ENCODE peak calls at places on chromosome 7, in eight cellular contexts. L, R, Q, G, S, Z, H and W are unnamed samples.

GRCh38 chr7:27116521-27116946 is 14.0 kb downstream of the HOXA4 start:
- DNase-seq in L (no peak), R (no peak), Q (no peak), G (no peak), S (no peak), Z (no peak), H (no peak), W (no peak)

GRCh38 chr7:96322373-96322695 is 436 bp upstream of the SLC25A13 start:
- DNase-seq in L (no peak), R (no peak), Q (no peak), G (no peak), S (no peak), Z (no peak), H (no peak), W (no peak)

GRCh38 chr7:40977533-40977932 is 725.4 kb downstream of the INHBA start:
- DNase-seq in L (no peak), R (no peak), Q (no peak), G (no peak), S (no peak), Z (no peak), H (no peak), W (no peak)

GRCh38 chr7:19009241-19009935 is 108.0 kb downstream of the TWIST1 start:
- DNase-seq in L (peak), R (no peak), Q (no peak), G (no peak), S (no peak), Z (no peak), H (no peak), W (no peak)

GRCh38 chr7:155344270-155344617 is 46.6 kb downstream of the INSIG1 start:
- DNase-seq in L (no peak), R (peak), Q (peak), G (no peak), S (no peak), Z (no peak), H (no peak), W (peak)

GRCh38 chr7:77727936-77728701 is 31.9 kb downstream of the RSBN1L start:
- DNase-seq in L (peak), R (no peak), Q (no peak), G (no peak), S (no peak), Z (no peak), H (no peak), W (no peak)

GRCh38 chr7:41693150-41693997 is 9.5 kb downstream of the INHBA start:
- DNase-seq in L (peak), R (no peak), Q (no peak), G (no peak), S (no peak), Z (no peak), H (no peak), W (no peak)

GRCh38 chr7:99000196-99000903 is 122.0 kb downstream of the TRRAP start:
- DNase-seq in L (no peak), R (no peak), Q (no peak), G (no peak), S (no peak), Z (peak), H (no peak), W (no peak)

GRCh38 chr7:6106140-6106904 is 75.1 kb downstream of the ANKRD61 start:
- DNase-seq in L (peak), R (peak), Q (no peak), G (peak), S (peak), Z (peak), H (peak), W (no peak)

GRCh38 chr7:41224063-41224763 is 478.7 kb downstream of the INHBA start:
- DNase-seq in L (peak), R (no peak), Q (no peak), G (no peak), S (peak), Z (no peak), H (no peak), W (no peak)

GRCh38 chr7:27345164-27345887 is 102.7 kb downstream of the EVX1 start:
- DNase-seq in L (no peak), R (no peak), Q (no peak), G (no peak), S (no peak), Z (no peak), H (no peak), W (no peak)

GRCh38 chr7:37097276-37097675 is 351.4 kb downstream of the ELMO1 start:
- DNase-seq in L (no peak), R (no peak), Q (no peak), G (no peak), S (no peak), Z (no peak), H (no peak), W (no peak)

GRCh38 chr7:16450366-16450765 is 15.2 kb downstream of the SOSTDC1 start:
- DNase-seq in L (no peak), R (no peak), Q (no peak), G (no peak), S (no peak), Z (no peak), H (no peak), W (no peak)

GRCh38 chr7:108586274-108586710 is 16.6 kb downstream of the DNAJB9 start:
- DNase-seq in L (no peak), R (no peak), Q (no peak), G (no peak), S (no peak), Z (no peak), H (no peak), W (no peak)

GRCh38 chr7:45092100-45092930 is 3.5 kb upstream of the NACAD start:
- DNase-seq in L (no peak), R (no peak), Q (no peak), G (no peak), S (no peak), Z (no peak), H (no peak), W (no peak)

GRCh38 chr7:85600425-85600824 is 413.6 kb upstream of the SEMA3D start:
- DNase-seq in L (no peak), R (no peak), Q (no peak), G (no peak), S (no peak), Z (no peak), H (no peak), W (no peak)

GRCh38 chr7:45177801-45178200 is 20.2 kb downstream of the RAMP3 start:
- DNase-seq in L (no peak), R (no peak), Q (no peak), G (no peak), S (no peak), Z (no peak), H (peak), W (no peak)

GRCh38 chr7:91798425-91798824 is 82.1 kb downstream of the MTERF1 start:
- DNase-seq in L (no peak), R (no peak), Q (no peak), G (no peak), S (no peak), Z (no peak), H (no peak), W (no peak)

GRCh38 chr7:105020926-105021325 is 6.9 kb downstream of the KMT2E start:
- DNase-seq in L (no peak), R (no peak), Q (no peak), G (peak), S (no peak), Z (no peak), H (no peak), W (no peak)

GRCh38 chr7:41696323-41696916 is 6.5 kb downstream of the INHBA start:
- DNase-seq in L (peak), R (peak), Q (peak), G (peak), S (peak), Z (peak), H (peak), W (peak)

GRCh38 chr7:26449175-26450165 is 157.8 kb downstream of the SNX10 start:
- DNase-seq in L (peak), R (no peak), Q (no peak), G (no peak), S (peak), Z (no peak), H (no peak), W (no peak)

GRCh38 chr7:4957847-4958476 is 1.0 kb downstream of the MMD2 start:
- DNase-seq in L (no peak), R (no peak), Q (no peak), G (no peak), S (no peak), Z (no peak), H (no peak), W (peak)

GRCh38 chr7:109864263-109864662 is 1226.7 kb upstream of the LRRN3 start:
- DNase-seq in L (no peak), R (no peak), Q (no peak), G (no peak), S (no peak), Z (no peak), H (no peak), W (no peak)

GRCh38 chr7:137086896-137087295 is 218.4 kb downstream of the CHRM2 start:
- DNase-seq in L (no peak), R (no peak), Q (no peak), G (no peak), S (no peak), Z (no peak), H (no peak), W (no peak)

GRCh38 chr7:17990761-17991160 is 36.9 kb downstream of the PRPS1L1 start:
- DNase-seq in L (no peak), R (no peak), Q (no peak), G (no peak), S (no peak), Z (no peak), H (no peak), W (no peak)

GRCh38 chr7:114426824-114427223 is 12.2 kb downstream of the FOXP2 start:
- DNase-seq in L (peak), R (no peak), Q (no peak), G (peak), S (peak), Z (no peak), H (no peak), W (no peak)

GRCh38 chr7:106026101-106026500 is 63.0 kb downstream of the CDHR3 start:
- DNase-seq in L (no peak), R (no peak), Q (no peak), G (no peak), S (no peak), Z (peak), H (no peak), W (no peak)

GRCh38 chr7:33590902-33591301 is 314.4 kb upstream of the BMPER start:
- DNase-seq in L (peak), R (no peak), Q (no peak), G (no peak), S (peak), Z (no peak), H (no peak), W (no peak)

GRCh38 chr7:1289681-1290261 is 57.1 kb downstream of the UNCX start:
- DNase-seq in L (no peak), R (no peak), Q (no peak), G (no peak), S (no peak), Z (no peak), H (no peak), W (no peak)

GRCh38 chr7:79293655-79294142 is 159.8 kb downstream of the MAGI2 start:
- DNase-seq in L (peak), R (no peak), Q (no peak), G (no peak), S (peak), Z (no peak), H (no peak), W (no peak)

GRCh38 chr7:98784216-98784785 is 85.5 kb downstream of the TMEM130 start:
- DNase-seq in L (no peak), R (no peak), Q (no peak), G (no peak), S (no peak), Z (no peak), H (no peak), W (no peak)

GRCh38 chr7:45216181-45216580 is 58.6 kb downstream of the RAMP3 start:
- DNase-seq in L (no peak), R (no peak), Q (no peak), G (no peak), S (no peak), Z (no peak), H (no peak), W (no peak)

GRCh38 chr7:137919987-137920386 is 73.2 kb upstream of the DGKI start:
- DNase-seq in L (no peak), R (no peak), Q (no peak), G (no peak), S (no peak), Z (no peak), H (no peak), W (no peak)

DNA sequence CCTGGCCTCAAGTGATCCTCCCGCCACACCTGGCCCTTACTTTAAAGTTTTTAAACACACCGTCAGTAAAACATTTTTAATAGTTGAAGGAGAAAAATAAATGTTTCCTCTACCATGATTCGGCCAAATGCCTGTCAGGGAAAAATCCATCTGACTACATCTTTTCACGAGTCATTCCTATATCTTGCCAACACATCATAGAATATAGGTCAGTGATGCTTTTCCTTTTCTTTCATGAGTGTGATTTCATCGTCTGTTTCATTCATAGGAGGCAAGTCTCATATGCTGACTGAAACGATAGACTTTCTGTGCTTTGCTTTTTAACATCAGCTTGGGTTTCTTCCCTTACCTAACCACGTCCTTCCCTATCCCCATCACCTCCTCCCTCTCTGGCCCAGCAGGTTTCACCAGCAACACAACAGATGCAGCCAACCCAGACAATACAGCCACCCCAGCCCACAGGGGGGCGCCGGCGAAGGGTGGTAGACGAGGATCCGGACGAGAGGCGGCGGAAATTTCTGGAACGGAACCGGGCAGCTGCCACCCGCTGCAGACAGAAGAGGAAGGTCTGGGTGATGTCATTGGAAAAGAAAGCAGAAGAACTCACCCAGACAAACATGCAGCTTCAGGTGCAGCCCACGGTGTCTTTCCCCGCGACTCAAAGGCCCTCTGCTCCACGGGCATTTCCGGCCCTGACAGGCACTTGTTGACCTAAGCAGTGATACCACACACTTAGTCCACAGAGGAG is 149.2 kb downstream of the TRIL start:
- DNase-seq in L (no peak), R (no peak), Q (no peak), G (no peak), S (no peak), Z (peak), H (no peak), W (no peak)
- TF ChIP-seq CTCF in L (no peak), R (no peak), Q (no peak), G (no peak), S (peak), Z (no peak), H (no peak), W (no peak)

GRCh38 chr7:13115829-13116228 is 428.4 kb downstream of the ARL4A start:
- DNase-seq in L (no peak), R (no peak), Q (no peak), G (no peak), S (no peak), Z (no peak), H (no peak), W (no peak)

GRCh38 chr7:13111230-13111629 is 423.8 kb downstream of the ARL4A start:
- DNase-seq in L (no peak), R (no peak), Q (no peak), G (no peak), S (peak), Z (no peak), H (no peak), W (no peak)

GRCh38 chr7:13115157-13115772 is 427.8 kb downstream of the ARL4A start:
- DNase-seq in L (peak), R (no peak), Q (no peak), G (no peak), S (no peak), Z (no peak), H (no peak), W (no peak)

GRCh38 chr7:13117103-13117502 is 429.7 kb downstream of the ARL4A start:
- DNase-seq in L (peak), R (no peak), Q (no peak), G (no peak), S (peak), Z (no peak), H (no peak), W (no peak)
- TF ChIP-seq CTCF in L (peak), R (no peak), Q (no peak), G (no peak), S (peak), Z (no peak), H (peak), W (no peak)

GRCh38 chr7:31488562-31489203 is 25.2 kb upstream of the ITPRID1 start:
- DNase-seq in L (peak), R (peak), Q (peak), G (peak), S (no peak), Z (no peak), H (peak), W (peak)
- TF ChIP-seq CTCF in L (peak), R (peak), Q (peak), G (peak), S (peak), Z (no peak), H (peak), W (peak)

DNA sequence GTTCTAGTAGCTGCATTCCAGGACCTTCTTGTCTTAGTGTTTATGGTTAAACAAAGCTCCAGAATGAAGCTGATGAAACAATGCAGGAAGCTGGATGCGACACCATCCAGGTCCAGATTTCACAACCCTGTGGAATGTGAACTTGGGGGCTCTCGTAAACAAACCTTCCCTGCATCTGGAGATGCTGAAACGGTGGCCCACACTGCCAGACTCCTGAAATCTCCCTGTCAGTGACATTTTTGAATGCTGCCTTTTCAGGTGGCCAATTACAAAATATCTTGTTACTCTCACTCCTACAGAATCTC is 18.8 kb downstream of the VIPR2 start:
- DNase-seq in L (no peak), R (no peak), Q (no peak), G (no peak), S (no peak), Z (peak), H (no peak), W (no peak)
- TF ChIP-seq CTCF in L (no peak), R (no peak), Q (no peak), G (no peak), S (no peak), Z (no peak), H (no peak), W (no peak)

GRCh38 chr7:139829654-139830130 is 628 bp downstream of the TBXAS1 start:
- DNase-seq in L (no peak), R (no peak), Q (no peak), G (no peak), S (no peak), Z (no peak), H (no peak), W (peak)

GRCh38 chr7:139828880-139829653 is at the start of gene TBXAS1:
- DNase-seq in L (no peak), R (peak), Q (no peak), G (peak), S (no peak), Z (peak), H (no peak), W (peak)

GRCh38 chr7:139828446-139828845 is 618 bp upstream of the TBXAS1 start:
- DNase-seq in L (no peak), R (no peak), Q (no peak), G (no peak), S (no peak), Z (no peak), H (no peak), W (no peak)

GRCh38 chr7:139825666-139826290 is 3.3 kb upstream of the TBXAS1 start:
- DNase-seq in L (peak), R (no peak), Q (no peak), G (no peak), S (peak), Z (peak), H (no peak), W (no peak)

DNA sequence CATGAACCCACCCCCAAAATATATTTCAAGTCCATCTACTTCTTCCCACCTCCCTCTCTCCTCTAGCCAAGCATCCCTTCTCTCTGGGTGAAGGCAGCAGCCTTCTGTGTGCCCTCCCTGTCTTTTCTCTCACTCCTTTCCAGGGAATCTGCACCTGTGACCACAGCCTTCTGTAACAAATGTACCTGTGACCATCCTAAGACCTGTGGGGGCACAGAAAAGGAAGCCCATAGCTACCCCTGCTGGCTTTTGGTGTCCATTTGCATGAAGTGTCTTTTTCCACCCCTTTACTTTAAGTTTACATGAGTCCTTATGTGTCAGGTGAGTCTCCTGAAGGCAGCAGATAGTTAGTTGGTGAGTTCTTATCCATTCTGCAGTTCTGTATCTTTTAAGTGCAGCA is 2.0 kb upstream of the TBXAS1 start:
- DNase-seq in L (no peak), R (peak), Q (no peak), G (peak), S (no peak), Z (peak), H (no peak), W (no peak)
- TF ChIP-seq CTCF in L (no peak), R (no peak), Q (peak), G (peak), S (peak), Z (no peak), H (peak), W (no peak)

GRCh38 chr7:134694299-134694698 is 47.6 kb downstream of the BPGM start:
- DNase-seq in L (no peak), R (no peak), Q (no peak), G (no peak), S (no peak), Z (no peak), H (no peak), W (no peak)
- TF ChIP-seq CTCF in L (peak), R (peak), Q (peak), G (peak), S (peak), Z (no peak), H (no peak), W (peak)

DNA sequence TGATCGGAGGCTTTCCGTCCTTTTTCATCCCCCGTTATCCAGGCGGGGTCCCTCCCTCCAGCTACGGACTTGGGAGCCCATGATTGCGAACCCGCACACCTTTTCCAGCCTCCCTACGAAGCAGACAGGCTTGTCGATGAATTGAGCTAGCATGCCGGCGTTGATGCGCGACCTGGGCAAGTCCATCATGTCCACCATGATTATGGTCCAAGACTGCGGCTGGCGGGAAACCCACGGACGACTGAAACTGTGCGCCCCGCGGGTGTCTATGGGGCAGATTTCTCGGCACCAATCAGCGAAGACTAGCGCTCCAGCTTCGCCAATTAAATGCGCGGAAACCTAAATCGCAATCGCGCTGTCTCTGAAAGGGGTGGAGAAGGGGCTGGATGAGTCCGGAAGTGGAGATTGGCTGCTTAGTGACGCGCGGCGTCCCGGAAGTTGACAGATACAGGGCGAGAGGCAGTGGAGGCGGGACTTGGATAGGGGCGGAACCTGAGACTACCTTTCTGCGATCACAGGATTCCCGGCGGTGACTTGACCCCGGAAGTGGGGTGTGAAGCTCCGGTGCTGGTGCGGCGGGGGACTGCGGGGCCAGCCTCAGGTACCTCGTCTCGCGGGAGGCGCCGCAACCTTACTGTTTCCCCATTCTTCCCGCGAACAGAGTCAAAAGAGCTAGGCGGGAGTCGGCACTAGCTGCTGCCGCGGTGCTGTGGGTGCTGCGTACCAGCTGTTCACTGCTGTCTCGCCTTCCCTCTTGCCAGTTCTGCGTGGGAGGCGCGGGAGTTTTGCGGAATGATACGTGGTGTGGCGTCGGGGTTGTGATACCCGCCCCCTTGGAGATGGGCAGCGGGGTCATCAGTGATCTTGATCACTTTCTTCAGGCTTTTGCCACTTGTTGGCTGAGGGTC is at the start of gene UMAD1:
- DNase-seq in L (peak), R (peak), Q (peak), G (peak), S (peak), Z (peak), H (peak), W (peak)
- TF ChIP-seq CTCF in L (no peak), R (no peak), Q (no peak), G (no peak), S (no peak), Z (no peak), H (no peak), W (no peak)

GRCh38 chr7:142301923-142302550 is 44.2 kb upstream of the PRSS58 start:
- DNase-seq in L (peak), R (no peak), Q (peak), G (peak), S (no peak), Z (no peak), H (no peak), W (peak)
- TF ChIP-seq CTCF in L (peak), R (peak), Q (peak), G (peak), S (peak), Z (no peak), H (peak), W (peak)